ENCODE peak calls at places on chromosomes 11 and 22, in six cellular contexts. S is SK-N-SH, Z is K562, R is HCT116, X is H1, D is GM12878. M is an unnamed sample.

GRCh38 chr22:39332441-39333064 is 13.1 kb upstream of the RPL3 start:
- DNase-seq in X (no peak), S (no peak), Z (no peak), R (no peak), D (peak; percentile 36), M (no peak)

GRCh38 chr11:65382804-65383368 is 440 bp upstream of the SLC25A45 start:
- DNase-seq in S (peak; percentile 58), R (no peak), D (no peak), Z (no peak), X (no peak), M (no peak)

GRCh38 chr11:62545437-62546243 is 966 bp downstream of the AHNAK start:
- DNase-seq in R (peak; percentile 75), S (peak; percentile 86), Z (peak; percentile 89), D (no peak), X (peak; percentile 53), M (no peak)

GRCh38 chr11:124673333-124674167 is at the start of the genes SIAE and SPA17:
- DNase-seq in Z (peak; percentile 96), D (peak; percentile 74), S (peak; percentile 97), X (peak; percentile 86), R (peak; percentile 94), M (peak; percentile 81)

GRCh38 chr11:116725434-116726221 is 47.2 kb downstream of the BUD13 start:
- DNase-seq in X (no peak), D (no peak), Z (no peak), R (no peak), S (no peak), M (no peak)

GRCh38 chr11:77322506-77322905 is 21.0 kb upstream of the GDPD4 start:
- DNase-seq in X (no peak), S (no peak), Z (no peak), D (no peak), R (no peak), M (no peak)

GRCh38 chr11:9121397-9121796 is 30.0 kb upstream of the SCUBE2 start:
- DNase-seq in X (no peak), D (no peak), Z (no peak), S (no peak), R (no peak), M (no peak)

GRCh38 chr11:102727890-102728289 is 3.1 kb upstream of the MMP8 start:
- DNase-seq in R (no peak), X (no peak), S (no peak), D (no peak), Z (no peak), M (no peak)

GRCh38 chr11:88175707-88176066 is 444 bp upstream of the RAB38 start:
- DNase-seq in R (no peak), X (no peak), S (no peak), D (no peak), Z (no peak), M (no peak)

GRCh38 chr11:8006349-8006977 is 19.3 kb downstream of the EIF3F start:
- DNase-seq in Z (peak; percentile 59), S (peak; percentile 77), R (peak; percentile 54), D (peak; percentile 7), X (no peak), M (peak; percentile 77)

GRCh38 chr11:132106336-132106982 is 736.0 kb downstream of the NTM start:
- DNase-seq in S (no peak), X (no peak), R (no peak), Z (no peak), D (no peak), M (no peak)

GRCh38 chr11:96317985-96318384 is 25.0 kb downstream of the MAML2 start:
- DNase-seq in D (no peak), S (no peak), R (no peak), Z (no peak), X (no peak), M (no peak)

GRCh38 chr11:34481307-34481706 is 32.3 kb downstream of the ELF5 start:
- DNase-seq in X (no peak), R (no peak), Z (no peak), D (no peak), S (no peak), M (no peak)

GRCh38 chr11:75815345-75815983 is 454 bp downstream of the UVRAG start:
- DNase-seq in Z (no peak), R (no peak), X (no peak), D (no peak), S (no peak), M (no peak)

GRCh38 chr11:17531071-17531817 is 13.0 kb downstream of the USH1C start:
- DNase-seq in R (no peak), S (no peak), D (no peak), X (no peak), Z (no peak), M (no peak)

GRCh38 chr11:118275184-118275583 is 11.1 kb upstream of the MPZL2 start:
- DNase-seq in D (no peak), X (no peak), Z (no peak), S (no peak), R (no peak), M (no peak)

GRCh38 chr11:6667733-6668374 is 12.2 kb upstream of the DCHS1 start:
- DNase-seq in D (peak; percentile 48), S (no peak), X (no peak), R (peak; percentile 38), Z (peak; percentile 48), M (no peak)

GRCh38 chr11:8267831-8268529 is 4.3 kb upstream of the LMO1 start:
- DNase-seq in X (no peak), R (no peak), Z (no peak), S (peak; percentile 82), D (no peak), M (no peak)

GRCh38 chr11:3840870-3841425 is at the start of gene RHOG:
- DNase-seq in D (no peak), Z (peak; percentile 93), R (no peak), X (no peak), S (peak; percentile 97), M (no peak)

GRCh38 chr22:46069518-46070214 is 80.7 kb upstream of the PPARA start:
- DNase-seq in R (peak; percentile 91), D (no peak), X (no peak), Z (no peak), S (peak; percentile 78), M (peak; percentile 84)

GRCh38 chr11:120174866-120175265 is 36.0 kb upstream of the OAF start:
- DNase-seq in S (no peak), D (no peak), R (no peak), Z (no peak), X (no peak), M (no peak)
- H3K27me3 ChIP-seq in S (peaks cover 25% of the 10 kb centered on the region), D (peaks cover 14% of the 10 kb centered on the region), R (peaks cover 36% of the 10 kb centered on the region), Z (peaks cover 25% of the 10 kb centered on the region), X (peaks cover 32% of the 10 kb centered on the region), M (peaks cover 33% of the 10 kb centered on the region)

DNA sequence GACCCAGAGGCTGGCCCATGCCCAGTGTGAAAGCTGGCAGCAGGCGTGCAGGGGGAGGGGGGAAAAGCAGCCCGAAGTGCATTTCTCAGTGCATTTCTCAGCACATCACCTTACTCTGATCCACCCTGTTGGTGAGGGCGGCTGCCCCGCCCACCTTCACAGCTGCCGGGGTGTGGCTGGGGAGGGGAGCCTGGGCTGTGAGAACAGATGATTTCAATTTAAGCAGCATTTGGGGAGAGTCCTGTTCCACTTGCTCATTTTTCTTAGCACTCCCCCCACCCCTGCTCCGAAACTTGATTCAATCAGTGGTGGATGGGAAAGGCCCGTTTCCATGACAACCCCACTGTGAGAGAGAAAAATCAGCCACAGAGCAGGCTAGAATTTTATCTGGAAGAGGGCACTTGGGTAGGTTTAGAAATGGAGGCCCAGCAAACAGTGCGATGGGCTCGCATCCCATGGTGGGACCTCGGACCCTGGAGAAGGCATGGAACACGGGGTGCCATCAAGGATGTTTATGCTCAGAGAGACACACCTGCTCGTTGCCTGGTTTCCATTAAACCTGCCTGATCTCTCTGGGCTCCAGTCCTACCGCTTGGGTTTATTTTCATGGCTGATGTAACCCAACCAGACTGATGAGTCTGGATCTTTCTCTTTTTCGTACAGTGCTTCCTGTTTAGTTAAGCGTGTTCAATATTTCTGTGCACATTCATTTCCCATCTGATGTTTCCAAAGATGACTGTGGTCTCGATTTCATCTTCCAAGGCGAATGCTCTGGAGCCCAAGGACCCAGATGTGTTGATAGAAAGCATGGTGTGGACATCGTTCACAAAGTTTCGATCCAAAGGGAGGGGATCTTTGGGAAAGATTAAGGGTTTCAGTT is 84.5 kb downstream of the SNX19 start:
- DNase-seq in X (no peak), D (no peak), S (peak; percentile 41), Z (no peak), R (no peak), M (no peak)
- TF ChIP-seq SIN3A in X (no peak), D (no peak), S (no peak), Z (no peak), R (no peak), M (no peak)

GRCh38 chr22:22371031-22371541 is 126.5 kb downstream of the VPREB1 start:
- DNase-seq in X (no peak), S (no peak), Z (peak; percentile 76), R (no peak), D (no peak), M (no peak)
- H3K27me3 ChIP-seq in X (peaks cover 99% of the 10 kb centered on the region), S (no peaks in the 10 kb centered on the region), Z (peaks cover 2% of the 10 kb centered on the region), R (peaks cover 40% of the 10 kb centered on the region), D (no peaks in the 10 kb centered on the region), M (peaks cover 6% of the 10 kb centered on the region)

GRCh38 chr11:1629326-1630185 is at the start of gene KRTAP5-5:
- DNase-seq in Z (no peak), X (no peak), D (no peak), R (no peak), S (no peak), M (no peak)

GRCh38 chr11:1631066-1631568 is 1.5 kb downstream of the KRTAP5-5 start:
- DNase-seq in Z (no peak), X (no peak), R (no peak), S (no peak), D (no peak), M (no peak)

GRCh38 chr11:1625541-1625940 is 3.6 kb upstream of the KRTAP5-4 start:
- DNase-seq in D (no peak), S (no peak), X (no peak), R (no peak), Z (no peak), M (no peak)

GRCh38 chr11:1632053-1632714 is 2.6 kb downstream of the KRTAP5-5 start:
- DNase-seq in R (no peak), D (no peak), Z (no peak), S (no peak), X (no peak), M (no peak)

DNA sequence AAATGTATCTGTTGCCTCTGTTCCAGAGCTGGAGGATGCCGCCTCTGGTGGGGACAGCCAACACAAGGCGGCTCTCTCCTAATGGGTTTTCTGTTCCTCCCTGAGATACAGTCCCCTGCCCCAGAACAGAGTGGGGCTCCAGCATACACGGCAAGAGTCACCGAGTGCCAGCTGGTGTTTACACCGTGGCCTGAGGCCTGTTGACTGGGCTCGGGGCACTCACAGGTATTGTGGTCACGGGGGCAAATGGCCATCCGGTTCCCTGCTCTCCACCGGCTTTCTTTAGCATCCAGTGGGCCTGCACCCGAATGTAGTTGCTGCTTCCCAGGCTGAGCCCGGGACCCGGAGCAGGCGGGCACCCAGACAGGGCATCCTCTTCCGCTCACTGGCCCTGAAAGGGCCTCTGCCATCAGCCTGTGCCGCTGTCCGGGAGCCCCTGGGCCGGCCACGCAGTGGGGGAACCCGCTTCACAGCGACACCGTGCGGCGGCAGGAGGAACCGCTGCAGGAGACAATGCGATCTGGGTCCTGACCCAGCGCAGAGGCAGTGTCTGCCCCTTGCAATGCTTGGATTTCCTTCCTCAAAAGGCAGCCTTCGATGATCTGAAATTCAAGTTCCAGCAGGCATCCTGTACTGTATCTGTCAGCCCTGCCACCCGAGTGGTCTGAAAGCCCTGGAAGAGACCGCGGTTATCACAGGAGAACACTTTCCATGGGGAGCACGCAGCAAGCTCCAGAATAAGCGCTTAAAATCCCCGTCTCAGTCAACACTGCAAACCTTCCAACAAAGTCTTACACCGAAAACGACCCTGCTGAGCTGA is 859 bp upstream of the KRTAP5-5 start:
- DNase-seq in D (no peak), X (peak; percentile 46), S (peak; percentile 96), R (no peak), Z (peak; percentile 78), M (no peak)
- TF ChIP-seq SIN3A in D (no peak), X (no peak), S (no peak), R (no peak), Z (no peak), M (no peak)